ENCODE peak calls at places on chromosomes 4 and X, in five cellular contexts. N is CD8-positive, alpha-beta T cell; C is ovary; R is prostate gland; G is transverse colon. M is an unnamed sample. For H3K4me1, the result is how much of the 10 kb centered on the place peaks cover.

GRCh38 chr4:186445040-186445439 is 110.3 kb downstream of the MTNR1A start:
- DNase-seq in N (no peak), C (no peak), R (no peak), G (peak), M (no peak)

GRCh38 chr4:14072506-14072905 is 445.0 kb upstream of the BOD1L1 start:
- DNase-seq in N (no peak), C (no peak), R (no peak), G (no peak), M (no peak)

GRCh38 chr4:23084559-23085248 is 392.0 kb downstream of the GBA3 start:
- DNase-seq in N (no peak), C (no peak), R (no peak), G (no peak), M (no peak)

GRCh38 chrX:131745942-131746489 is 202.1 kb downstream of the OR13H1 start:
- DNase-seq in N (no peak), C (no peak), R (no peak), G (no peak), M (no peak)

GRCh38 chrX:19791562-19791961 is 95.8 kb downstream of the SH3KBP1 start:
- DNase-seq in N (no peak), C (no peak), R (no peak), G (no peak), M (no peak)

GRCh38 chrX:112211459-112211858 is 128.9 kb upstream of the TRPC5 start:
- DNase-seq in N (no peak), C (no peak), R (no peak), G (no peak), M (no peak)

GRCh38 chr4:94538229-94538628 is 86.5 kb downstream of the PDLIM5 start:
- DNase-seq in N (no peak), C (no peak), R (no peak), G (no peak), M (no peak)

GRCh38 chr4:58413849-58414248 is 1303.7 kb upstream of the IGFBP7 start:
- DNase-seq in N (no peak), C (no peak), R (no peak), G (no peak), M (no peak)

GRCh38 chr4:112770111-112770510 is 133.2 kb downstream of the LARP7 start:
- DNase-seq in N (no peak), C (no peak), R (no peak), G (no peak), M (no peak)

GRCh38 chr4:36285784-36286480 is 4.5 kb downstream of the DTHD1 start:
- DNase-seq in N (peak), C (no peak), R (no peak), G (peak), M (peak)

GRCh38 chr4:95640337-95640736 is 91.6 kb upstream of the UNC5C start:
- DNase-seq in N (no peak), C (no peak), R (no peak), G (no peak), M (no peak)

GRCh38 chrX:131330735-131331134 is 41.6 kb upstream of the IGSF1 start:
- DNase-seq in N (no peak), C (no peak), R (no peak), G (no peak), M (no peak)

GRCh38 chrX:39396358-39396995 is 595.2 kb downstream of the MID1IP1 start:
- DNase-seq in N (no peak), C (no peak), R (no peak), G (no peak), M (no peak)

GRCh38 chrX:150236304-150236703 is 126.8 kb upstream of the MAMLD1 start:
- DNase-seq in N (no peak), C (no peak), R (no peak), G (no peak), M (no peak)

GRCh38 chrX:41002021-41002420 is 83.2 kb upstream of the USP9X start:
- DNase-seq in N (no peak), C (no peak), R (peak), G (no peak), M (no peak)

GRCh38 chrX:40998123-40998522 is 87.1 kb upstream of the USP9X start:
- DNase-seq in N (no peak), C (no peak), R (no peak), G (no peak), M (no peak)

GRCh38 chrX:41001327-41001726 is 83.9 kb upstream of the USP9X start:
- DNase-seq in N (no peak), C (no peak), R (no peak), G (no peak), M (no peak)

GRCh38 chrX:40996886-40997530 is 88.2 kb upstream of the USP9X start:
- DNase-seq in N (no peak), C (no peak), R (no peak), G (no peak), M (no peak)
- H3K27ac ChIP-seq in N (no peak), C (no peak), R (no peak), G (no peak), M (no peak)

GRCh38 chr4:8277356-8278008 is 7.9 kb downstream of the HTRA3 start:
- DNase-seq in N (no peak), C (no peak), R (no peak), G (no peak), M (no peak)
- H3K4me1 ChIP-seq in N (under half), C (under half), R (under half), G (under half), M (under half)

DNA sequence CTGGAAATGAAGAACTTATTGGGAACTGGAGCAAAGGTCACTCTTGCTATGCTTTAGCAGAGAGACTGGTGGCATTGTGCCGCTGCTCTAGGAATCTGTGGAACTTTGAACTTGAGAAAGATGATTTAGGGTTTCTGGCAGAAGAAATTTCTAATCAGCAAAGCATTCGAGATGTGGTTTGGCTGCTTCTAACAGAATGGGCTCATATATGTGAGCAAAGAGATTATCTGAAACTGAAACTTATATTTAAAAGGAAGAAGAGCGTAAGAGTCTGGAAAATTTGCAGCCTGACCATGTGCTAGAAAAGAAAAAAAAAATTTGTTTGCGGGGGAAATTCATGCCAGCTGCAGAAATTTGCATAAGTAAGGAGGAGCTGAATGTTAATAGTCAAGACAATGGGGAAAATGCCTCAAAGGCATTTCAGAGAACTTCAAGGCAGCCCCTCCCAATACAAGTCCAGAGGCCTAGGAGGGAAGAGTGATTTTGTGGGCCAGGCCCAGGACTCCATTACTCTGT is 35.9 kb upstream of the PAPSS1 start:
- DNase-seq in N (no peak), C (no peak), R (no peak), G (no peak), M (peak)
- H3K27ac ChIP-seq in N (no peak), C (no peak), R (no peak), G (no peak), M (peak)

GRCh38 chrX:139826065-139827044 is 106.5 kb downstream of the ATP11C start:
- DNase-seq in N (no peak), C (no peak), R (peak), G (no peak), M (no peak)

GRCh38 chrX:139831017-139831416 is 101.8 kb downstream of the ATP11C start:
- DNase-seq in N (no peak), C (no peak), R (no peak), G (no peak), M (no peak)

GRCh38 chrX:139828830-139829229 is 104.0 kb downstream of the ATP11C start:
- DNase-seq in N (no peak), C (no peak), R (no peak), G (no peak), M (no peak)

GRCh38 chrX:139825618-139826017 is 107.2 kb downstream of the ATP11C start:
- DNase-seq in N (no peak), C (no peak), R (no peak), G (no peak), M (no peak)

GRCh38 chrX:139828037-139828436 is 104.8 kb downstream of the ATP11C start:
- DNase-seq in N (no peak), C (no peak), R (no peak), G (no peak), M (no peak)
- H3K4me1 ChIP-seq in N (under half), C (under half), R (under half), G (under half), M (under half)

DNA sequence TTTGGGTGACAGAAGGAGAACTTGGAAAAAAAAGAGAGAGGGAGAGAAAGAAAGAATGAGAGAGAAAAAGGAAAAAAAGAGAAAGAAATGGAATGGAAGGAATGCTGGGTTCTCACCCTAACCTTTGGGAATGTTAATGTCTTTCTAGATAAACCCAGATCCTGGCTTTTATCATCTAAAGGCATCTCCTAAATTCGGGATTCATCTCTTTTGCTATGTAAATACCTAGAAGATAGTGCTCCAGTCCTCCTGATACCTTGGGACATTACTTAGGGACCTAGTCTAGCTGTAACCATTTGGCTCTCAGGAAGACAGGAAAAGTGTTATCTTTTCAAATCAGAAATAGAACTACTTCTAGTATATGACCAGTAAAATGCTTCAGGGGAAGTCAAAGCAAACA is 15.8 kb upstream of the SPCS3 start:
- DNase-seq in N (no peak), C (no peak), R (no peak), G (no peak), M (no peak)
- H3K27ac ChIP-seq in N (no peak), C (no peak), R (no peak), G (no peak), M (no peak)

M was measured in MM.1S.